ENCODE peak calls at places on chromosomes 7 and 10, in nine cellular contexts. One of them, this sample, is unnamed.

GRCh38 chr7:91692800-91693199 is 187.7 kb downstream of the MTERF1 start:
- DNase-seq in ELR: no peak
- DNase-seq in retina: no peak
- DNase-seq in iris pigment epithelial cell: no peak
- DNase-seq in NCI-H510A: no peak
- DNase-seq in cardiac fibroblast: peak
- DNase-seq in amniotic epithelial cell: peak
- DNase-seq in neural crest cell: no peak
- DNase-seq in activated naive CD4-positive, alpha-beta T cell treated with anti-CD3 and anti-CD28 coated beads for 36 hours: no peak
- DNase-seq in this sample: no peak

GRCh38 chr7:108911016-108911415 is 341.3 kb downstream of the DNAJB9 start:
- DNase-seq in cardiac fibroblast: no peak
- DNase-seq in amniotic epithelial cell: peak
- DNase-seq in neural crest cell: no peak
- DNase-seq in ELR: peak
- DNase-seq in iris pigment epithelial cell: no peak
- DNase-seq in activated naive CD4-positive, alpha-beta T cell treated with anti-CD3 and anti-CD28 coated beads for 36 hours: no peak
- DNase-seq in retina: no peak
- DNase-seq in NCI-H510A: no peak
- DNase-seq in this sample: no peak

GRCh38 chr7:51587600-51587999 is 271.0 kb upstream of the COBL start:
- DNase-seq in cardiac fibroblast: no peak
- DNase-seq in ELR: no peak
- DNase-seq in amniotic epithelial cell: no peak
- DNase-seq in retina: no peak
- DNase-seq in neural crest cell: no peak
- DNase-seq in activated naive CD4-positive, alpha-beta T cell treated with anti-CD3 and anti-CD28 coated beads for 36 hours: no peak
- DNase-seq in NCI-H510A: no peak
- DNase-seq in iris pigment epithelial cell: no peak
- DNase-seq in this sample: no peak

GRCh38 chr7:139457153-139457946 is 26.1 kb downstream of the KLRG2 start:
- DNase-seq in neural crest cell: no peak
- DNase-seq in retina: no peak
- DNase-seq in activated naive CD4-positive, alpha-beta T cell treated with anti-CD3 and anti-CD28 coated beads for 36 hours: no peak
- DNase-seq in cardiac fibroblast: peak
- DNase-seq in amniotic epithelial cell: peak
- DNase-seq in ELR: peak
- DNase-seq in NCI-H510A: no peak
- DNase-seq in iris pigment epithelial cell: peak
- DNase-seq in this sample: no peak

GRCh38 chr10:17905491-17905890 is 46.2 kb upstream of the SLC39A12 start:
- DNase-seq in neural crest cell: no peak
- DNase-seq in NCI-H510A: no peak
- DNase-seq in activated naive CD4-positive, alpha-beta T cell treated with anti-CD3 and anti-CD28 coated beads for 36 hours: no peak
- DNase-seq in retina: no peak
- DNase-seq in ELR: peak
- DNase-seq in amniotic epithelial cell: peak
- DNase-seq in iris pigment epithelial cell: peak
- DNase-seq in cardiac fibroblast: peak
- DNase-seq in this sample: no peak

GRCh38 chr7:22702516-22702915 is 24.5 kb upstream of the IL6 start:
- DNase-seq in NCI-H510A: no peak
- DNase-seq in ELR: peak
- DNase-seq in retina: no peak
- DNase-seq in neural crest cell: no peak
- DNase-seq in amniotic epithelial cell: peak
- DNase-seq in iris pigment epithelial cell: peak
- DNase-seq in activated naive CD4-positive, alpha-beta T cell treated with anti-CD3 and anti-CD28 coated beads for 36 hours: no peak
- DNase-seq in cardiac fibroblast: no peak
- DNase-seq in this sample: no peak

GRCh38 chr7:17462059-17462695 is 163.7 kb downstream of the AHR start:
- DNase-seq in cardiac fibroblast: no peak
- DNase-seq in iris pigment epithelial cell: no peak
- DNase-seq in neural crest cell: no peak
- DNase-seq in NCI-H510A: no peak
- DNase-seq in retina: no peak
- DNase-seq in amniotic epithelial cell: no peak
- DNase-seq in activated naive CD4-positive, alpha-beta T cell treated with anti-CD3 and anti-CD28 coated beads for 36 hours: no peak
- DNase-seq in ELR: peak
- DNase-seq in this sample: no peak

GRCh38 chr7:12719978-12720377 is 32.5 kb downstream of the ARL4A start:
- DNase-seq in neural crest cell: no peak
- DNase-seq in amniotic epithelial cell: no peak
- DNase-seq in NCI-H510A: no peak
- DNase-seq in activated naive CD4-positive, alpha-beta T cell treated with anti-CD3 and anti-CD28 coated beads for 36 hours: no peak
- DNase-seq in iris pigment epithelial cell: peak
- DNase-seq in ELR: no peak
- DNase-seq in retina: no peak
- DNase-seq in cardiac fibroblast: peak
- DNase-seq in this sample: no peak

GRCh38 chr10:103685880-103686669 is 169.3 kb downstream of the SH3PXD2A start:
- DNase-seq in neural crest cell: peak
- DNase-seq in retina: peak
- DNase-seq in iris pigment epithelial cell: peak
- DNase-seq in NCI-H510A: peak
- DNase-seq in ELR: peak
- DNase-seq in cardiac fibroblast: peak
- DNase-seq in activated naive CD4-positive, alpha-beta T cell treated with anti-CD3 and anti-CD28 coated beads for 36 hours: peak
- DNase-seq in amniotic epithelial cell: peak
- DNase-seq in this sample: peak

GRCh38 chr7:137287651-137288258 is 55.8 kb downstream of the PTN start:
- DNase-seq in activated naive CD4-positive, alpha-beta T cell treated with anti-CD3 and anti-CD28 coated beads for 36 hours: peak
- DNase-seq in amniotic epithelial cell: peak
- DNase-seq in NCI-H510A: no peak
- DNase-seq in retina: no peak
- DNase-seq in neural crest cell: no peak
- DNase-seq in cardiac fibroblast: peak
- DNase-seq in ELR: peak
- DNase-seq in iris pigment epithelial cell: peak
- DNase-seq in this sample: no peak

GRCh38 chr7:135771961-135772638 is 23.5 kb upstream of the FAM180A start:
- DNase-seq in amniotic epithelial cell: peak
- DNase-seq in cardiac fibroblast: peak
- DNase-seq in iris pigment epithelial cell: peak
- DNase-seq in neural crest cell: no peak
- DNase-seq in activated naive CD4-positive, alpha-beta T cell treated with anti-CD3 and anti-CD28 coated beads for 36 hours: no peak
- DNase-seq in ELR: peak
- DNase-seq in NCI-H510A: no peak
- DNase-seq in retina: no peak
- DNase-seq in this sample: no peak

GRCh38 chr10:15748137-15748536 is 28.4 kb upstream of the ITGA8 start:
- DNase-seq in ELR: peak
- DNase-seq in iris pigment epithelial cell: no peak
- DNase-seq in amniotic epithelial cell: no peak
- DNase-seq in neural crest cell: no peak
- DNase-seq in retina: no peak
- DNase-seq in activated naive CD4-positive, alpha-beta T cell treated with anti-CD3 and anti-CD28 coated beads for 36 hours: no peak
- DNase-seq in NCI-H510A: no peak
- DNase-seq in cardiac fibroblast: no peak
- DNase-seq in this sample: no peak

GRCh38 chr10:77692782-77693181 is 55.2 kb upstream of the KCNMA1 start:
- DNase-seq in amniotic epithelial cell: no peak
- DNase-seq in NCI-H510A: no peak
- DNase-seq in retina: no peak
- DNase-seq in ELR: peak
- DNase-seq in cardiac fibroblast: peak
- DNase-seq in iris pigment epithelial cell: peak
- DNase-seq in activated naive CD4-positive, alpha-beta T cell treated with anti-CD3 and anti-CD28 coated beads for 36 hours: no peak
- DNase-seq in neural crest cell: no peak
- DNase-seq in this sample: no peak

GRCh38 chr7:118109607-118110006 is 74.4 kb upstream of the LSM8 start:
- DNase-seq in iris pigment epithelial cell: no peak
- DNase-seq in cardiac fibroblast: no peak
- DNase-seq in NCI-H510A: peak
- DNase-seq in amniotic epithelial cell: no peak
- DNase-seq in neural crest cell: no peak
- DNase-seq in activated naive CD4-positive, alpha-beta T cell treated with anti-CD3 and anti-CD28 coated beads for 36 hours: no peak
- DNase-seq in ELR: no peak
- DNase-seq in retina: no peak
- DNase-seq in this sample: peak

GRCh38 chr7:73451780-73452398 is 18.3 kb downstream of the FZD9 start:
- DNase-seq in retina: peak
- DNase-seq in activated naive CD4-positive, alpha-beta T cell treated with anti-CD3 and anti-CD28 coated beads for 36 hours: peak
- DNase-seq in iris pigment epithelial cell: peak
- DNase-seq in ELR: peak
- DNase-seq in cardiac fibroblast: peak
- DNase-seq in amniotic epithelial cell: peak
- DNase-seq in NCI-H510A: no peak
- DNase-seq in neural crest cell: no peak
- DNase-seq in this sample: peak